ENCODE peak calls at places on chromosomes 11 and 22, in seven cellular contexts. U is glutamatergic neuron; A is NCI-H1417; S is iris pigment epithelial cell; Q is NAMALWA; B is stimulated activated CD4-positive, alpha-beta T cell treated with anti-CD3 and anti-CD28 coated beads, TNF-alpha, amount 100 ng/mL, for 1 hour; V is fibroblast of lung. T is an unnamed sample.

GRCh38 chr11:66612458-66612857 is 4.0 kb upstream of the RBM14 start:
- DNase-seq in A (no peak), V (no peak), S (no peak), B (no peak), U (no peak), Q (no peak), T (no peak)

GRCh38 chr22:44702479-44703219 is 645 bp downstream of the PRR5 start:
- DNase-seq in U (peak), Q (no peak), S (peak), B (no peak), V (peak), A (no peak), T (no peak)

GRCh38 chr11:57288771-57289579 is 35.8 kb downstream of the TNKS1BP1 start:
- DNase-seq in V (peak), A (peak), U (peak), Q (no peak), S (peak), B (no peak), T (no peak)

GRCh38 chr22:49619301-49619700 is 208.4 kb downstream of the BRD1 start:
- DNase-seq in U (no peak), B (no peak), A (no peak), Q (no peak), S (no peak), V (no peak), T (no peak)

GRCh38 chr22:30296851-30297250 is 7.5 kb upstream of the CASTOR1 start:
- DNase-seq in B (no peak), V (no peak), S (no peak), Q (no peak), A (no peak), U (no peak), T (no peak)

GRCh38 chr11:76601712-76602111 is 68.8 kb downstream of the LRRC32 start:
- DNase-seq in S (no peak), Q (no peak), V (no peak), A (no peak), B (no peak), U (no peak), T (no peak)

GRCh38 chr22:20127318-20127868 is 4.2 kb upstream of the ZDHHC8 start:
- DNase-seq in V (no peak), S (no peak), U (no peak), A (no peak), B (no peak), Q (no peak), T (no peak)

GRCh38 chr22:23820748-23821211 is 18.0 kb downstream of the DERL3 start:
- DNase-seq in Q (no peak), S (no peak), V (no peak), U (no peak), B (no peak), A (peak), T (no peak)

GRCh38 chr11:102850973-102851745 is 7.8 kb upstream of the MMP3 start:
- DNase-seq in Q (no peak), A (no peak), B (no peak), S (peak), V (peak), U (no peak), T (no peak)

GRCh38 chr11:66126808-66127555 is 56.9 kb downstream of the PACS1 start:
- DNase-seq in U (no peak), V (peak), B (peak), Q (peak), S (peak), A (peak), T (peak)

GRCh38 chr11:75160328-75160757 is 9.4 kb downstream of the SLCO2B1 start:
- DNase-seq in S (no peak), Q (no peak), V (no peak), A (no peak), U (no peak), B (no peak), T (no peak)

GRCh38 chr11:44901120-44901519 is 49.6 kb downstream of the TP53I11 start:
- DNase-seq in V (no peak), Q (no peak), U (no peak), S (no peak), A (no peak), B (no peak), T (no peak)

GRCh38 chr11:57800444-57801184 is 39.0 kb downstream of the CTNND1 start:
- DNase-seq in Q (peak), B (no peak), V (peak), U (no peak), A (peak), S (peak), T (no peak)

GRCh38 chr22:20803696-20804324 is 29.9 kb downstream of the SERPIND1 start:
- DNase-seq in B (no peak), U (peak), S (peak), A (no peak), Q (peak), V (peak), T (no peak)

GRCh38 chr22:23133922-23134321 is 7.9 kb downstream of the RSPH14 start:
- DNase-seq in V (no peak), Q (no peak), A (no peak), B (no peak), U (no peak), S (no peak), T (no peak)

GRCh38 chr22:42179616-42180015 is 49.0 kb upstream of the CYP2D6 start:
- DNase-seq in V (peak), B (no peak), S (peak), U (no peak), Q (no peak), A (no peak), T (no peak)

GRCh38 chr11:121036981-121037380 is 13.1 kb downstream of the TBCEL start:
- DNase-seq in U (no peak), A (no peak), V (no peak), S (no peak), Q (no peak), B (no peak), T (no peak)

GRCh38 chr11:60764879-60765278 is 8.2 kb downstream of the MS4A15 start:
- DNase-seq in B (no peak), A (no peak), V (no peak), S (no peak), U (no peak), Q (peak), T (no peak)

GRCh38 chr11:28447226-28447625 is 339.0 kb downstream of the METTL15 start:
- DNase-seq in V (peak), U (no peak), Q (no peak), B (no peak), A (no peak), S (peak), T (no peak)